ENCODE peak calls at places on chromosomes 4 and X, in six cellular contexts. U is kidney epithelial cell; P is WTC11; J is stimulated activated CD8-positive, alpha-beta memory T cell treated with anti-CD3 and anti-CD28 coated beads, Interleukin-4, amount 100 ng/mL, for 1 hour; D is NCI-H2029 treated with DMSO at 0.1 percent for 48 hours; A is iris pigment epithelial cell. X is an unnamed sample.

GRCh38 chr4:100641326-100641725 is 123.5 kb upstream of the EMCN start:
- DNase-seq in U (no peak), P (no peak), J (no peak), D (no peak), A (no peak), X (no peak)

GRCh38 chr4:48315728-48316630 is 25.4 kb upstream of the SLAIN2 start:
- DNase-seq in U (no peak), P (peak), J (no peak), D (peak), A (peak), X (peak)

GRCh38 chrX:74419861-74420193 is 1.5 kb upstream of the SLC16A2 start:
- DNase-seq in U (no peak), P (no peak), J (no peak), D (no peak), A (no peak), X (no peak)

GRCh38 chr4:184648220-184649025 is 824 bp downstream of the CASP3 start:
- DNase-seq in U (no peak), P (peak), J (no peak), D (no peak), A (peak), X (peak)

GRCh38 chrX:134476284-134476683 is 16.3 kb downstream of the HPRT1 start:
- DNase-seq in U (no peak), P (no peak), J (no peak), D (no peak), A (peak), X (no peak)

GRCh38 chr4:1508161-1509160 is 102.2 kb upstream of the NKX1-1 start:
- DNase-seq in U (no peak), P (peak), J (no peak), D (no peak), A (no peak), X (no peak)

GRCh38 chr4:147830987-147831386 is 99.1 kb downstream of the ARHGAP10 start:
- DNase-seq in U (peak), P (no peak), J (no peak), D (no peak), A (peak), X (peak)

GRCh38 chr4:147425019-147425418 is 55.9 kb upstream of the EDNRA start:
- DNase-seq in U (no peak), P (no peak), J (no peak), D (no peak), A (no peak), X (peak)

GRCh38 chr4:138512766-138513165 is 270.6 kb upstream of the SLC7A11 start:
- DNase-seq in U (no peak), P (no peak), J (no peak), D (no peak), A (no peak), X (peak)

GRCh38 chr4:1591107-1591506 is 93.0 kb downstream of the FAM53A start:
- DNase-seq in U (no peak), P (no peak), J (no peak), D (no peak), A (no peak), X (no peak)

GRCh38 chrX:93791304-93791703 is 117.3 kb downstream of the FAM133A start:
- DNase-seq in U (no peak), P (no peak), J (no peak), D (no peak), A (no peak), X (no peak)

GRCh38 chrX:150329282-150329681 is 33.8 kb upstream of the MAMLD1 start:
- DNase-seq in U (no peak), P (no peak), J (no peak), D (no peak), A (no peak), X (no peak)

GRCh38 chr4:84325625-84326024 is 173.5 kb downstream of the NKX6-1 start:
- DNase-seq in U (no peak), P (no peak), J (no peak), D (no peak), A (no peak), X (no peak)

GRCh38 chr4:25953740-25954139 is 39.7 kb downstream of the SMIM20 start:
- DNase-seq in U (no peak), P (no peak), J (no peak), D (no peak), A (peak), X (no peak)

GRCh38 chrX:154315416-154315815 is 19.8 kb downstream of the TKTL1 start:
- DNase-seq in U (no peak), P (no peak), J (no peak), D (no peak), A (no peak), X (no peak)

GRCh38 chrX:121333942-121334341 is 286.5 kb downstream of the GLUD2 start:
- DNase-seq in U (no peak), P (no peak), J (no peak), D (no peak), A (no peak), X (no peak)

GRCh38 chrX:134603806-134604700 is 54.2 kb downstream of the PLAC1 start:
- DNase-seq in U (no peak), P (no peak), J (no peak), D (no peak), A (peak), X (peak)

GRCh38 chrX:675279-675886 is 44.8 kb downstream of the SHOX start:
- DNase-seq in U (no peak), P (no peak), J (no peak), D (no peak), A (no peak), X (no peak)

GRCh38 chrX:130725519-130725918 is 177.5 kb downstream of the ENOX2 start:
- DNase-seq in U (no peak), P (no peak), J (no peak), D (no peak), A (no peak), X (no peak)

GRCh38 chr4:184911310-184911709 is 85.5 kb upstream of the ACSL1 start:
- DNase-seq in U (no peak), P (no peak), J (no peak), D (no peak), A (peak), X (peak)

GRCh38 chrX:153519569-153520285 is 2.3 kb downstream of the ATP2B3 start:
- DNase-seq in U (peak), P (no peak), J (no peak), D (no peak), A (peak), X (peak)

GRCh38 chr4:171629737-171630136 is 183.5 kb upstream of the GALNTL6 start:
- DNase-seq in U (no peak), P (peak), J (no peak), D (no peak), A (no peak), X (no peak)